ENCODE peak calls at places on chromosomes 12 and 14, in five cellular contexts. R is GM23338, W is HCT116, K is fibroblast of lung, P is astrocyte. E is an unnamed sample.

GRCh38 chr12:7433276-7433822 is 10.6 kb downstream of the CD163L1 start:
- DNase-seq in W (peak; percentile 26), R (no peak), P (peak; percentile 66), K (peak; percentile 74), E (no peak)

GRCh38 chr14:20305265-20306078 is at the start of gene TTC5:
- DNase-seq in K (peak; percentile 84), R (peak; percentile 91), P (peak; percentile 80), W (peak; percentile 87), E (peak; percentile 84)

GRCh38 chr14:93049295-93049694 is 66.4 kb downstream of the ITPK1 start:
- DNase-seq in W (no peak), K (no peak), P (no peak), R (no peak), E (no peak)

GRCh38 chr14:60760648-60761364 is 26.2 kb downstream of the MNAT1 start:
- DNase-seq in R (peak; percentile 89), P (no peak), K (no peak), W (peak; percentile 71), E (peak; percentile 51)

GRCh38 chr12:14272954-14273910 is 92.2 kb upstream of the ATF7IP start:
- DNase-seq in K (peak; percentile 46), R (no peak), W (no peak), P (no peak), E (no peak)

GRCh38 chr12:3255071-3255470 is 177.9 kb downstream of the TSPAN9 start:
- DNase-seq in K (no peak), P (no peak), W (no peak), R (no peak), E (no peak)

GRCh38 chr12:121957831-121958515 is 39.6 kb downstream of the CFAP251 start:
- DNase-seq in W (no peak), P (no peak), R (no peak), K (no peak), E (no peak)

GRCh38 chr12:93279849-93280412 is 97.8 kb upstream of the NUDT4 start:
- DNase-seq in P (no peak), R (no peak), K (peak; percentile 5), W (no peak), E (no peak)

GRCh38 chr12:64083285-64084210 is 138.5 kb downstream of the KICS2 start:
- DNase-seq in P (peak; percentile 90), K (peak; percentile 93), W (no peak), R (no peak), E (no peak)

GRCh38 chr14:54582334-54582733 is 15.4 kb downstream of the SAMD4A start:
- DNase-seq in W (no peak), R (no peak), K (no peak), P (no peak), E (no peak)

GRCh38 chr12:113030875-113031525 is 25.5 kb upstream of the DTX1 start:
- DNase-seq in P (peak; percentile 39), K (peak; percentile 47), R (peak; percentile 89), W (peak; percentile 82), E (peak; percentile 89)

GRCh38 chr14:100651999-100652508 is 64.8 kb upstream of the BEGAIN start:
- DNase-seq in K (peak; percentile 72), P (peak; percentile 74), R (no peak), W (no peak), E (no peak)

GRCh38 chr14:23444314-23444713 is 8.9 kb upstream of the MYH7 start:
- DNase-seq in K (no peak), W (no peak), P (no peak), R (no peak), E (no peak)

GRCh38 chr12:47935196-47935595 is 28.2 kb upstream of the TMEM106C start:
- DNase-seq in R (no peak), W (no peak), K (peak; percentile 74), P (peak; percentile 66), E (peak; percentile 30)

GRCh38 chr12:43988838-43989560 is 153.1 kb downstream of the TMEM117 start:
- DNase-seq in P (peak; percentile 27), R (no peak), W (no peak), K (peak; percentile 37), E (no peak)

GRCh38 chr14:71466942-71467341 is 465.3 kb upstream of the RGS6 start:
- DNase-seq in R (no peak), W (no peak), K (no peak), P (no peak), E (no peak)

GRCh38 chr14:46820291-46820690 is 168.7 kb upstream of the RPL10L start:
- DNase-seq in K (no peak), P (no peak), W (no peak), R (no peak), E (peak; percentile 38)

GRCh38 chr12:8907513-8907912 is 6.8 kb upstream of the PHC1 start:
- DNase-seq in W (no peak), R (peak; percentile 27), P (no peak), K (no peak), E (no peak)

GRCh38 chr12:26580619-26581018 is 252.4 kb downstream of the ITPR2 start:
- DNase-seq in K (no peak), W (no peak), P (no peak), R (no peak), E (no peak)

GRCh38 chr14:23377873-23378563 is 1.2 kb downstream of the CMTM5 start:
- DNase-seq in P (no peak), K (no peak), R (no peak), W (no peak), E (no peak)

GRCh38 chr12:95789126-95790024 is 1.2 kb downstream of the NTN4 start:
- DNase-seq in P (no peak), W (no peak), K (no peak), R (peak; percentile 71), E (peak; percentile 67)

GRCh38 chr12:1034726-1035457 is 43.9 kb downstream of the ERC1 start:
- DNase-seq in P (no peak), K (no peak), R (no peak), W (no peak), E (no peak)
- H2AFZ ChIP-seq in P (no peak overlapping the region), K (no peak overlapping the region), R (no peak overlapping the region), W (no peak overlapping the region), E (no peak overlapping the region)

DNA sequence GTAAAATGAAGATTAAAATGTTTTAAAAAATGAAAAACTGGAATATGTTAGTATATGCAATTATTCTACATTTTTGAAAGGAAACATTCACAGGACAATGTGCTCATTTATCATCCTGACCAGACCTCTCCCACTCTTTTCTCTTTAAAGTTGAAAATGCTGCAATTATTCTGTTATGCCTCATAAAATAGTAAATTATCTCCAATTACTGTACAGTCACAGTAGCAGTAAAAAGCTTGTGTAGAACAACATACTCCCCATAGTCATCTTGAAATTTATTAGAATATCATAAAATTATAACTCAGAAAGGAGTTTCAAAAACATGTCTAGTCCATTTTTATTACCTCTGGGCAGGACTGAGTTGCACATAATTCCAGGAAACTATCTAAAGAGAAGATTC is 250.3 kb downstream of the SYT1 start:
- DNase-seq in R (no peak), K (no peak), P (no peak), W (no peak), E (no peak)
- H2AFZ ChIP-seq in R (no peak overlapping the region), K (no peak overlapping the region), P (no peak overlapping the region), W (no peak overlapping the region), E (no peak overlapping the region)

GRCh38 chr12:57089259-57090245 is 638 bp downstream of the NAB2 start:
- DNase-seq in R (peak; percentile 49), K (peak; percentile 57), P (peak; percentile 36), W (no peak), E (no peak)

GRCh38 chr12:57087689-57088441 is 1.0 kb upstream of the NAB2 start:
- DNase-seq in P (peak; percentile 94), K (peak; percentile 97), R (peak; percentile 92), W (peak; percentile 85), E (peak; percentile 98)

GRCh38 chr12:57090456-57090855 is 1.5 kb downstream of the NAB2 start:
- DNase-seq in R (no peak), W (no peak), K (no peak), P (no peak), E (no peak)

GRCh38 chr12:57086951-57087688 is 1.8 kb upstream of the NAB2 start:
- DNase-seq in R (peak; percentile 85), K (peak; percentile 90), P (peak; percentile 77), W (peak; percentile 77), E (peak; percentile 87)

DNA sequence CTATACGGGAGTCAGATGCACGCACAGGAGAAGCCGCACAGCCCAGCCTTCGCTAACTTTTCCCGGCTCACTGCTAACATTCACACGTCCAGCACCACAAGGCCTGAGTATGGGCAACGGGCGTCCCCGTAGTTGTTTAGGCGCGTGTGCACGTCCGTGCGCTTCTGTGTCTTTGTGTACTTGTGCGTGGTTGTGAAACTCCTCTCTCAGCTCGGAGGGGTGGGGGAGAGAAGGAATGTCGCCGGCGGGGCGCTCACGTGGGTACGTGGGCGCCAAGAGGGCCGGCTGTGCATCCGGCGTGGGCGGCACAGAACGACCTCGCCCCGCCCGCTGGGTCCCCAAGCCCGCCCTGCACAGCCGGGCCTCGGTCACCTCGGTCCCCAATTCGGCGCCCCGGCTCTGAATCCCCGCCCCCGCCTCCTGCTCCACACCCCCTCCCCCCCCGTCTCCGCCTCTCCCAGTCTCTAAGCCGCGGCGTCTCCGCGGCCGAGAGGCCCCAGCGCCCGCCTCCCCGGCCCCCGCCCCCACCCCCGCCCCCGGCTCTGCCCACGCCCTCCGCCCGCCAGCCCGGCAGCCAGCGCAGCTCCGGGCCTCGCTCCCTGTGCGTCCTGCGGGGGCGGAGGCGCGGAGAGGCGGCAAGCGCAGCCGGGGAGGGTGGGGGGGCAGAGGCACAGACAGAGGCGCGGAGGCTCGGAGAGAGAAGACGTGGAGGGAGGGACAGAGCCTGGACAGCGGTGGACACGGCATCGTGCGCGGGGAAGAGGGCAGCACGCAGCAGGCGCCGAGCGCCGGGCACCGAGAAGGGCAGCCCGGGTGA is at the start of gene NAB2:
- DNase-seq in R (peak; percentile 95), K (peak; percentile 94), W (peak; percentile 85), P (peak; percentile 92), E (peak; percentile 97)
- H2AFZ ChIP-seq in R (peak within 1 kb of the TSS; percentile 89), K (no peak within 1 kb of the TSS), W (no peak within 1 kb of the TSS), P (peak within 1 kb of the TSS; percentile 59), E (no peak within 1 kb of the TSS)

GRCh38 chr12:42482086-42482819 is 107.3 kb downstream of the PRICKLE1 start:
- DNase-seq in W (no peak), P (peak; percentile 61), K (peak; percentile 67), R (no peak), E (peak; percentile 34)
- H2AFZ ChIP-seq in W (peak overlapping the region; percentile 71), P (peak overlapping the region; percentile 8), K (peak overlapping the region; percentile 20), R (no peak overlapping the region), E (no peak overlapping the region)

DNA sequence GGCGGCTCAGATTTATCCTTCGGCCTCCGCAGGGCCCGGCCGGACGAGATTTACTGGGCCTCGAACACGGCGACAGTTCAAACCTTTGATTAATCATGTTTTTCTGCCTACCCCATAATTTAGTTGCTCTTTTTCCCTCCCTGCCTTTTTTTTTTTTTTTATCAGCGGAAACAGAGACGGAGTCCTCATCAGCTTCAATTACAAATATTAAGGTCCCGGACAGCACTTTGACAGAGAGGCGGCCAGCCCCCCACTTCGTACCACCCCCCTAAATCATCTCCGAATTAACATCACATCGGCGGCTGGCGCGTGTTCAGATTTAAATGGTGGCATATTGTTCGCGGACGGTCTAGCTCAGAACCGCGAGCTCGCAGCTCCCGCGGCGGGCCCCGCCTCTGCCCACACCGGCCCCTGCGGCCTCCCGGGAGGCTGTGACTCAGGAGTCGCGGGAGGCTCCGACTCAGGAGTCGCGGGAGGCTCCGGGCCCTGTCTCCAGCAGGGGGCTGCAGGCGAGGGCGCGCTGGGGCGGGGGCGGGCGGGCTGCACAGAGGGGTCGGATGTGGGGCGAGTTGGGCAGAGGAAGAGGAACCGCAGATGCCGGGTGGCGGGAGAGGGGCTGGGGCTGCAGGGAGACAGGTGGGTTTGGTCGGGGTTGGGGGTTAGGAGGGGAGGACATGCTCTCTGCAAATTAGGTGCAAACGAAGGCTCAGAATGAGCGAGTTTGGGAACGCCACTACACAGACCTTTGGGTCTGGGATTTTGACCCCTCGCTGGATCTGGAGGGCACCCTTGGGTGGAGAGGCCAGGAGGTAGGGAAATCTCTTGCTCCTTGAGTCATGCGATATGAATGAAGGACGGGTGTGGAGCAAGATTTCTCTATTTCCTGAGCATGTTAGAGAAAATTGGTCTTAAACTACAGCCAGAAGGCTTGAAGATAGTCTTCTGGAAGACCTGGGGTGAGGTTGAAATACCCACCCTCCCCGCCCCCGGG is 19.6 kb upstream of the ATP5MC2 start:
- DNase-seq in K (peak; percentile 69), W (peak; percentile 36), R (peak; percentile 70), P (peak; percentile 32), E (peak; percentile 79)
- H2AFZ ChIP-seq in K (no peak overlapping the region), W (peak overlapping the region; percentile 96), R (peak overlapping the region; percentile 98), P (peak overlapping the region; percentile 56), E (no peak overlapping the region)

E was measured in H9.